ENCODE peak calls at places on chromosomes 2 and 18, in five cellular contexts. One of them, this sample, is unnamed.

GRCh38 chr2:133641942-133642341 is 73.7 kb upstream of the NCKAP5 start:
- DNase-seq in esophagus squamous epithelium: no peak
- DNase-seq in CD8-positive, alpha-beta T cell: no peak
- DNase-seq in K562: no peak
- DNase-seq in uterus: no peak
- DNase-seq in this sample: no peak

GRCh38 chr2:230770804-230771203 is 58.2 kb downstream of the CAB39 start:
- DNase-seq in esophagus squamous epithelium: no peak
- DNase-seq in CD8-positive, alpha-beta T cell: no peak
- DNase-seq in K562: no peak
- DNase-seq in uterus: no peak
- DNase-seq in this sample: no peak

GRCh38 chr2:120108049-120108448 is 95.2 kb downstream of the EPB41L5 start:
- DNase-seq in esophagus squamous epithelium: no peak
- DNase-seq in CD8-positive, alpha-beta T cell: no peak
- DNase-seq in K562: no peak
- DNase-seq in uterus: no peak
- DNase-seq in this sample: no peak

GRCh38 chr2:70513751-70514150 is 39.9 kb downstream of the TGFA start:
- DNase-seq in esophagus squamous epithelium: no peak
- DNase-seq in CD8-positive, alpha-beta T cell: no peak
- DNase-seq in K562: no peak
- DNase-seq in uterus: no peak
- DNase-seq in this sample: no peak

GRCh38 chr2:127012215-127012614 is 94.7 kb downstream of the BIN1 start:
- DNase-seq in esophagus squamous epithelium: no peak
- DNase-seq in CD8-positive, alpha-beta T cell: no peak
- DNase-seq in K562: no peak
- DNase-seq in uterus: peak; percentile 67
- DNase-seq in this sample: no peak

GRCh38 chr2:191049728-191050639 is 36.0 kb upstream of the STAT1 start:
- DNase-seq in esophagus squamous epithelium: no peak
- DNase-seq in CD8-positive, alpha-beta T cell: no peak
- DNase-seq in K562: no peak
- DNase-seq in uterus: no peak
- DNase-seq in this sample: no peak

GRCh38 chr2:135198481-135198880 is 146.4 kb downstream of the RAB3GAP1 start:
- DNase-seq in esophagus squamous epithelium: no peak
- DNase-seq in CD8-positive, alpha-beta T cell: no peak
- DNase-seq in K562: no peak
- DNase-seq in uterus: no peak
- DNase-seq in this sample: no peak

GRCh38 chr18:11798271-11798670 is 52.9 kb upstream of the CHMP1B start:
- DNase-seq in esophagus squamous epithelium: no peak
- DNase-seq in CD8-positive, alpha-beta T cell: no peak
- DNase-seq in K562: no peak
- DNase-seq in uterus: no peak
- DNase-seq in this sample: no peak

GRCh38 chr2:217669831-217670230 is 333.0 kb downstream of the TNS1 start:
- DNase-seq in esophagus squamous epithelium: no peak
- DNase-seq in CD8-positive, alpha-beta T cell: no peak
- DNase-seq in K562: no peak
- DNase-seq in uterus: no peak
- DNase-seq in this sample: no peak

GRCh38 chr18:61274561-61274960 is 58.7 kb upstream of the CDH20 start:
- DNase-seq in esophagus squamous epithelium: no peak
- DNase-seq in CD8-positive, alpha-beta T cell: no peak
- DNase-seq in K562: no peak
- DNase-seq in uterus: no peak
- DNase-seq in this sample: no peak

GRCh38 chr2:23690421-23691105 is 236.4 kb downstream of the ATAD2B start:
- DNase-seq in esophagus squamous epithelium: no peak
- DNase-seq in CD8-positive, alpha-beta T cell: no peak
- DNase-seq in K562: peak; percentile 27
- DNase-seq in uterus: no peak
- DNase-seq in this sample: no peak

GRCh38 chr2:31517442-31518203 is 63.1 kb downstream of the SRD5A2 start:
- DNase-seq in esophagus squamous epithelium: no peak
- DNase-seq in CD8-positive, alpha-beta T cell: no peak
- DNase-seq in K562: no peak
- DNase-seq in uterus: no peak
- DNase-seq in this sample: no peak

GRCh38 chr18:60804412-60804811 is 431.8 kb upstream of the MC4R start:
- DNase-seq in esophagus squamous epithelium: no peak
- DNase-seq in CD8-positive, alpha-beta T cell: no peak
- DNase-seq in K562: no peak
- DNase-seq in uterus: no peak
- DNase-seq in this sample: no peak

GRCh38 chr2:19504400-19505198 is 146.2 kb upstream of the OSR1 start:
- DNase-seq in esophagus squamous epithelium: no peak
- DNase-seq in CD8-positive, alpha-beta T cell: no peak
- DNase-seq in K562: no peak
- DNase-seq in uterus: no peak
- DNase-seq in this sample: no peak

GRCh38 chr2:101446869-101447268 is 28.0 kb downstream of the RFX8 start:
- DNase-seq in esophagus squamous epithelium: no peak
- DNase-seq in CD8-positive, alpha-beta T cell: no peak
- DNase-seq in K562: no peak
- DNase-seq in uterus: no peak
- DNase-seq in this sample: no peak

GRCh38 chr2:123165616-123166015 is 859.5 kb upstream of the CNTNAP5 start:
- DNase-seq in esophagus squamous epithelium: no peak
- DNase-seq in CD8-positive, alpha-beta T cell: no peak
- DNase-seq in K562: no peak
- DNase-seq in uterus: no peak
- DNase-seq in this sample: no peak

GRCh38 chr2:152861349-152861942 is 143.0 kb downstream of the ARL6IP6 start:
- DNase-seq in esophagus squamous epithelium: no peak
- DNase-seq in CD8-positive, alpha-beta T cell: no peak
- DNase-seq in K562: peak; percentile 58
- DNase-seq in uterus: no peak
- DNase-seq in this sample: no peak

GRCh38 chr2:106944220-106944619 is 58.3 kb upstream of the ST6GAL2 start:
- DNase-seq in esophagus squamous epithelium: no peak
- DNase-seq in CD8-positive, alpha-beta T cell: no peak
- DNase-seq in K562: no peak
- DNase-seq in uterus: no peak
- DNase-seq in this sample: no peak

GRCh38 chr18:59448546-59448945 is 89.5 kb upstream of the LMAN1 start:
- DNase-seq in esophagus squamous epithelium: no peak
- DNase-seq in CD8-positive, alpha-beta T cell: no peak
- DNase-seq in K562: no peak
- DNase-seq in uterus: no peak
- DNase-seq in this sample: no peak

GRCh38 chr2:138906549-138906948 is 126.4 kb upstream of the NXPH2 start:
- DNase-seq in esophagus squamous epithelium: no peak
- DNase-seq in CD8-positive, alpha-beta T cell: no peak
- DNase-seq in K562: no peak
- DNase-seq in uterus: no peak
- DNase-seq in this sample: no peak

DNA sequence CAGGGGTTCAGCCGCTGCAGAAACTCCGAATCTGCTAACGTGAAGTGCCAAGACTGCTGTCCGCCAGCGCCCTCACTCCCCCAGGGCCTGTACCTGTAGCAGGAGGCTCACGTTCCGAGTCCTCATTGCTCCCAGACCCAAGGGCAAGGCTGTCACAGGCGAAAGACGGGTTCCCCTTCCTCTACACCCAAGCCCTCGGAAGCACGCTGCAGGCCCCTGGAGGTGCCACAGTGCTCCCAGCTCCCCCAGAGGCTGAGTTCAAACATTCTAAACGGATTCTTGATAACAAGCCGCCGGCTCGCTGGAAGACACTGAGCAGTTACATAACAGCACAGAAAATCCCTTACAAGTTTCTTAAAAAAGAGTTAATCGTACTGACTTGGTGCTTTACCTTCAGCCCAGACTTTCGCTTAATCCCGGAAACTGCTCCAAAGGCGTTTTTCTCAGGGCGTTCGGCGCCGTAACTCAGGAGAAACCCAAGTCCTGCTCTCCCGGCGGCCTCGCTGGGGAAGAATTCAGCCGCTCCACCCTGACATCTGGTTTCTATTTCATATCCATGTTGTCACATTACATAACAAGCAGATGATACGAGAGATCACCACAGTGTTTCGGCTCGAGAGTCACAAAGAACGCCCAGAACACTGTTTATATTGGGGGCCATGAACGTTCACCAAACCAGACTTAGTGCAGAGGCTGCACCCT is 92.0 kb downstream of the HDAC4 start:
- DNase-seq in esophagus squamous epithelium: no peak
- DNase-seq in CD8-positive, alpha-beta T cell: no peak
- DNase-seq in K562: no peak
- DNase-seq in uterus: peak; percentile 51
- DNase-seq in this sample: no peak
- H3K4me1 ChIP-seq in esophagus squamous epithelium: no peaks in the 10 kb centered on the region
- H3K4me1 ChIP-seq in CD8-positive, alpha-beta T cell: peaks cover 7% of the 10 kb centered on the region
- H3K4me1 ChIP-seq in K562: peaks cover 2% of the 10 kb centered on the region
- H3K4me1 ChIP-seq in uterus: peaks cover 26% of the 10 kb centered on the region
- H3K4me1 ChIP-seq in this sample: peaks cover 11% of the 10 kb centered on the region

GRCh38 chr2:48016620-48017019 is 110.3 kb upstream of the FBXO11 start:
- DNase-seq in esophagus squamous epithelium: no peak
- DNase-seq in CD8-positive, alpha-beta T cell: peak; percentile 7
- DNase-seq in K562: peak; percentile 33
- DNase-seq in uterus: no peak
- DNase-seq in this sample: no peak

GRCh38 chr2:48017136-48017535 is 110.8 kb upstream of the FBXO11 start:
- DNase-seq in esophagus squamous epithelium: no peak
- DNase-seq in CD8-positive, alpha-beta T cell: no peak
- DNase-seq in K562: no peak
- DNase-seq in uterus: no peak
- DNase-seq in this sample: no peak

DNA sequence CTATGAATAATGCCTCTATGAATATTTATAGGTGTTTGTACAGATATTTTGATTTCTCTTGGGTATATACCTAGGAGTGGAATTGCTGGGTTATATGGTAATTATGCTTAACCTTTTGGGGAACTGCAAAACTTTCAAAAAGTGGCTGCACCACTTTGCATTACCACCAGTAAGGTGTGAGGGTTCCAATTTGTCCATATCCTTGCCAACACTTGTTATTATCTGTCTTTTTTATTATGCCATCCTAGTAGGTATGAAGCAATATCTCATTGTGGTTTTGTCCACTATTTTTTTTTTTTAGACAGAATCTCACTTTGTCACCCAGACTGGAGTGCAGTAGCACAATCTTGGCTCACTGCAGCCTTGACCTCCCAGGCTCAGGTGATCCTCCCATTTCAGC is 112.2 kb upstream of the FBXO11 start:
- DNase-seq in esophagus squamous epithelium: no peak
- DNase-seq in CD8-positive, alpha-beta T cell: no peak
- DNase-seq in K562: no peak
- DNase-seq in uterus: no peak
- DNase-seq in this sample: no peak
- H3K27me3 ChIP-seq in esophagus squamous epithelium: no peaks in the 10 kb centered on the region
- H3K27me3 ChIP-seq in CD8-positive, alpha-beta T cell: no peaks in the 10 kb centered on the region
- H3K27me3 ChIP-seq in K562: peaks cover 3% of the 10 kb centered on the region
- H3K27me3 ChIP-seq in uterus: no peaks in the 10 kb centered on the region
- H3K27me3 ChIP-seq in this sample: no peaks in the 10 kb centered on the region

GRCh38 chr2:203492965-203493364 is 42.1 kb downstream of the RAPH1 start:
- DNase-seq in esophagus squamous epithelium: no peak
- DNase-seq in CD8-positive, alpha-beta T cell: no peak
- DNase-seq in K562: no peak
- DNase-seq in uterus: no peak
- DNase-seq in this sample: no peak
- H3K4me1 ChIP-seq in esophagus squamous epithelium: peaks cover 7% of the 10 kb centered on the region
- H3K4me1 ChIP-seq in CD8-positive, alpha-beta T cell: no peaks in the 10 kb centered on the region
- H3K4me1 ChIP-seq in K562: no peaks in the 10 kb centered on the region
- H3K4me1 ChIP-seq in uterus: no peaks in the 10 kb centered on the region
- H3K4me1 ChIP-seq in this sample: no peaks in the 10 kb centered on the region

GRCh38 chr2:105557021-105557420 is 158.2 kb upstream of the FHL2 start:
- DNase-seq in esophagus squamous epithelium: no peak
- DNase-seq in CD8-positive, alpha-beta T cell: no peak
- DNase-seq in K562: no peak
- DNase-seq in uterus: peak; percentile 26
- DNase-seq in this sample: no peak
- H3K27me3 ChIP-seq in esophagus squamous epithelium: no peaks in the 10 kb centered on the region
- H3K27me3 ChIP-seq in CD8-positive, alpha-beta T cell: no peaks in the 10 kb centered on the region
- H3K27me3 ChIP-seq in K562: peaks cover 43% of the 10 kb centered on the region
- H3K27me3 ChIP-seq in uterus: no peaks in the 10 kb centered on the region
- H3K27me3 ChIP-seq in this sample: no peaks in the 10 kb centered on the region

GRCh38 chr2:177180269-177181021 is 32.1 kb upstream of the HNRNPA3 start:
- DNase-seq in esophagus squamous epithelium: no peak
- DNase-seq in CD8-positive, alpha-beta T cell: no peak
- DNase-seq in K562: no peak
- DNase-seq in uterus: no peak
- DNase-seq in this sample: no peak
- H3K4me1 ChIP-seq in esophagus squamous epithelium: no peaks in the 10 kb centered on the region
- H3K4me1 ChIP-seq in CD8-positive, alpha-beta T cell: no peaks in the 10 kb centered on the region
- H3K4me1 ChIP-seq in K562: no peaks in the 10 kb centered on the region
- H3K4me1 ChIP-seq in uterus: no peaks in the 10 kb centered on the region
- H3K4me1 ChIP-seq in this sample: no peaks in the 10 kb centered on the region

DNA sequence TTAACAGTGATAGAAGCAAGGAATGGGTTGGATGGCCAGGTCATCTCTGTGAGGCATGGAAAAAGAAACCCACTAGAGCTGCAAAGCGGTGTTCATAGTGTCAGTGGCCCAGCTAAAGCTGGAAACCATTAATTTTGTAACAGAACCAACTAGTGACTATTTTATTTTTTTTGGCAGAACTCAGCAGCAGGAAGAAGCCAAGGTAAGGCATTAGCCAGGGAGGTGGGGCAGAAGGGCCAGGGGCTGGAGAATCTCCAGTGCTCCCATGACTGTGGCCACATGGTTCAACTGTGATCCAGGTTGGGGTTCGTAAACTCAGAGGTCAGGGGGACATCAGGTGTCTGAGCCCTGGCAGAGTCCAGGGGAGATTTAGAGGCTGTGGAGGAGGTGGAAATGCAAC is 25.9 kb upstream of the YES1 start:
- DNase-seq in esophagus squamous epithelium: no peak
- DNase-seq in CD8-positive, alpha-beta T cell: no peak
- DNase-seq in K562: no peak
- DNase-seq in uterus: no peak
- DNase-seq in this sample: no peak
- H3K27me3 ChIP-seq in esophagus squamous epithelium: peaks cover 12% of the 10 kb centered on the region
- H3K27me3 ChIP-seq in CD8-positive, alpha-beta T cell: no peaks in the 10 kb centered on the region
- H3K27me3 ChIP-seq in K562: no peaks in the 10 kb centered on the region
- H3K27me3 ChIP-seq in uterus: no peaks in the 10 kb centered on the region
- H3K27me3 ChIP-seq in this sample: no peaks in the 10 kb centered on the region

GRCh38 chr2:200466703-200467418 is 43.0 kb downstream of the KCTD18 start:
- DNase-seq in esophagus squamous epithelium: no peak
- DNase-seq in CD8-positive, alpha-beta T cell: peak; percentile 19
- DNase-seq in K562: no peak
- DNase-seq in uterus: peak; percentile 56
- DNase-seq in this sample: peak; percentile 36
- H3K4me1 ChIP-seq in esophagus squamous epithelium: no peaks in the 10 kb centered on the region
- H3K4me1 ChIP-seq in CD8-positive, alpha-beta T cell: peaks cover 39% of the 10 kb centered on the region
- H3K4me1 ChIP-seq in K562: no peaks in the 10 kb centered on the region
- H3K4me1 ChIP-seq in uterus: no peaks in the 10 kb centered on the region
- H3K4me1 ChIP-seq in this sample: peaks cover 37% of the 10 kb centered on the region

GRCh38 chr18:78984941-78985784 is 5.5 kb downstream of the SALL3 start:
- DNase-seq in esophagus squamous epithelium: no peak
- DNase-seq in CD8-positive, alpha-beta T cell: no peak
- DNase-seq in K562: no peak
- DNase-seq in uterus: no peak
- DNase-seq in this sample: no peak

GRCh38 chr18:78983530-78983929 is 3.9 kb downstream of the SALL3 start:
- DNase-seq in esophagus squamous epithelium: no peak
- DNase-seq in CD8-positive, alpha-beta T cell: no peak
- DNase-seq in K562: no peak
- DNase-seq in uterus: no peak
- DNase-seq in this sample: no peak

GRCh38 chr18:78982186-78982585 is 2.6 kb downstream of the SALL3 start:
- DNase-seq in esophagus squamous epithelium: no peak
- DNase-seq in CD8-positive, alpha-beta T cell: no peak
- DNase-seq in K562: no peak
- DNase-seq in uterus: no peak
- DNase-seq in this sample: no peak

GRCh38 chr18:78981652-78981955 is 2.0 kb downstream of the SALL3 start:
- DNase-seq in esophagus squamous epithelium: no peak
- DNase-seq in CD8-positive, alpha-beta T cell: no peak
- DNase-seq in K562: no peak
- DNase-seq in uterus: no peak
- DNase-seq in this sample: no peak

GRCh38 chr18:78986018-78986481 is 6.4 kb downstream of the SALL3 start:
- DNase-seq in esophagus squamous epithelium: no peak
- DNase-seq in CD8-positive, alpha-beta T cell: no peak
- DNase-seq in K562: peak; percentile 26
- DNase-seq in uterus: no peak
- DNase-seq in this sample: no peak
- H3K27me3 ChIP-seq in esophagus squamous epithelium: peaks cover 90% of the 10 kb centered on the region
- H3K27me3 ChIP-seq in CD8-positive, alpha-beta T cell: peaks cover 13% of the 10 kb centered on the region
- H3K27me3 ChIP-seq in K562: peaks cover 6% of the 10 kb centered on the region
- H3K27me3 ChIP-seq in uterus: no peaks in the 10 kb centered on the region
- H3K27me3 ChIP-seq in this sample: peaks cover 6% of the 10 kb centered on the region

This sample was measured in naive thymus-derived CD4-positive, alpha-beta T cell.